ENCODE peak calls at places on chromosome 13, in four cellular contexts. One of them, this sample, is unnamed.

GRCh38 chr13:27006519-27007161 is 165.0 kb downstream of the USP12 start:
- DNase-seq in fibroblast of lung: peak
- DNase-seq in PC-3: peak
- DNase-seq in A673: peak
- DNase-seq in this sample: no peak

GRCh38 chr13:49791753-49792549 is 531 bp downstream of the KPNA3 start:
- DNase-seq in A673: peak
- DNase-seq in PC-3: peak
- DNase-seq in fibroblast of lung: peak
- DNase-seq in this sample: peak

GRCh38 chr13:106529415-106530208 is 5.8 kb downstream of the EFNB2 start:
- DNase-seq in fibroblast of lung: no peak
- DNase-seq in A673: no peak
- DNase-seq in PC-3: no peak
- DNase-seq in this sample: no peak

GRCh38 chr13:63044617-63045016 is 1629.0 kb upstream of the PCDH20 start:
- DNase-seq in A673: no peak
- DNase-seq in PC-3: no peak
- DNase-seq in fibroblast of lung: no peak
- DNase-seq in this sample: no peak

GRCh38 chr13:106104281-106104901 is 431.1 kb downstream of the EFNB2 start:
- DNase-seq in PC-3: peak
- DNase-seq in A673: peak
- DNase-seq in fibroblast of lung: peak
- DNase-seq in this sample: peak

GRCh38 chr13:61144834-61145593 is 270.6 kb downstream of the PCDH20 start:
- DNase-seq in PC-3: no peak
- DNase-seq in A673: no peak
- DNase-seq in fibroblast of lung: no peak
- DNase-seq in this sample: no peak

GRCh38 chr13:112814905-112815585 is 125.2 kb downstream of the ATP11A start:
- DNase-seq in A673: no peak
- DNase-seq in fibroblast of lung: no peak
- DNase-seq in PC-3: peak
- DNase-seq in this sample: no peak

GRCh38 chr13:27728271-27728670 is 64.0 kb upstream of the GSX1 start:
- DNase-seq in fibroblast of lung: no peak
- DNase-seq in A673: no peak
- DNase-seq in PC-3: peak
- DNase-seq in this sample: no peak

GRCh38 chr13:34682406-34682805 is 259.7 kb upstream of the NBEA start:
- DNase-seq in PC-3: no peak
- DNase-seq in fibroblast of lung: no peak
- DNase-seq in A673: no peak
- DNase-seq in this sample: no peak

GRCh38 chr13:99617474-99618255 is 116.4 kb downstream of the TM9SF2 start:
- DNase-seq in PC-3: peak
- DNase-seq in fibroblast of lung: peak
- DNase-seq in A673: peak
- DNase-seq in this sample: no peak

GRCh38 chr13:65613004-65613403 is 1617.1 kb downstream of the PCDH9 start:
- DNase-seq in PC-3: peak
- DNase-seq in A673: no peak
- DNase-seq in fibroblast of lung: no peak
- DNase-seq in this sample: no peak

GRCh38 chr13:107585466-107585865 is 629.9 kb downstream of the LIG4 start:
- DNase-seq in A673: no peak
- DNase-seq in fibroblast of lung: peak
- DNase-seq in PC-3: no peak
- DNase-seq in this sample: no peak

GRCh38 chr13:99717959-99718674 is 216.8 kb downstream of the TM9SF2 start:
- DNase-seq in A673: no peak
- DNase-seq in fibroblast of lung: no peak
- DNase-seq in PC-3: no peak
- DNase-seq in this sample: no peak

GRCh38 chr13:99275093-99275469 is 16.9 kb upstream of the GPR18 start:
- DNase-seq in PC-3: peak
- DNase-seq in fibroblast of lung: peak
- DNase-seq in A673: no peak
- DNase-seq in this sample: no peak

GRCh38 chr13:81171065-81171647 is 830.2 kb upstream of the SPRY2 start:
- DNase-seq in A673: peak
- DNase-seq in fibroblast of lung: peak
- DNase-seq in PC-3: peak
- DNase-seq in this sample: peak

GRCh38 chr13:83935566-83935965 is 53.3 kb upstream of the SLITRK1 start:
- DNase-seq in fibroblast of lung: no peak
- DNase-seq in PC-3: no peak
- DNase-seq in A673: no peak
- DNase-seq in this sample: no peak

GRCh38 chr13:39565036-39565949 is 37.7 kb downstream of the LHFPL6 start:
- DNase-seq in A673: peak
- DNase-seq in PC-3: peak
- DNase-seq in fibroblast of lung: peak
- DNase-seq in this sample: peak

GRCh38 chr13:97005631-97006262 is 11.5 kb upstream of the OXGR1 start:
- DNase-seq in A673: no peak
- DNase-seq in PC-3: peak
- DNase-seq in fibroblast of lung: peak
- DNase-seq in this sample: peak

DNA sequence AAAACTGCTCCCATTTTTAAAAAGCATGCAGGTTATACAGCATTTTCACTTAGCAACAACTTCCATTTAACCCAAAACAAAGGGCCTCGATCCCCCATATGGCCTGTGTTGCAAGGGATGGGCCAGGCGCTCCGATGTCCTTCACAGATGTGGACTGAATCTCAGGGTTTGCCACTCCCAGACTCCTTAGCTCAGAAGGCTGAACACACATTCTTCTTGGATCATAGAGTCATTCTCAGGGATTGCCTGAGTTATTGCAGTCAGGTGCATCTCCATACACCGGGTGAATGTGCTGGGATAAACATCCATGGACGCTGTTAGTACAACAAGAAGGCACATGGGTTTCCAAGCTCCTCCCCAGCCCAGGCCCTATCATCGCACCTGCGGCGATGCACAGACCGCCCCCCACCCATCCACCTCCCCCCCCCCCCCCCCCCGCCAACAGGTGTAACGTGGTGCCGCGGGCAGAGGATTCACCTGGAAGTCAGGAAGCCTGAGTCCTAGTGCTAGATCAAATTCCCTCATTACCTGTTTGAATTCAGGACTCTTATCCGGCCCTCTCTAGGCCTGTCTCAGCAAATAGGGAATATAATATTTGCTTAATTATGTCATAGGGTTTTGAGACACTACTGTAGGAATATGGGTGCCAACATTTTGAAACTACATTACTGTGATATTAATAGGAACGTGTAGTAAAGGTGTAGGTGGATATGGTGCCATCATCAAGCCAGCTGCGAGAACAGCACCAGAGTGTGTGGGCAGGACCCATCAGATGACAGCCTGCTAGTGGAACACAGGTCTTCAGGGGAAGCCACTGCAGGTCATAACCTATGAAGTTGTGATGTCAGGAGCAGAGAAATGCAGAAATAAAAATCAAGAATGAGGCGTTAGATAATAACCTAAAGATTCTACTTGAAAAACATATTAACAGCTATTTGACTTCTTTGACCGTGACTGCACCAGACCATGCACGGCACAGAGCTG is 110.9 kb downstream of the SACS start:
- DNase-seq in A673: no peak
- DNase-seq in PC-3: peak
- DNase-seq in fibroblast of lung: no peak
- DNase-seq in this sample: no peak
- H3K27ac ChIP-seq in A673: no peak
- H3K27ac ChIP-seq in PC-3: peak
- H3K27ac ChIP-seq in fibroblast of lung: peak
- H3K27ac ChIP-seq in this sample: peak

DNA sequence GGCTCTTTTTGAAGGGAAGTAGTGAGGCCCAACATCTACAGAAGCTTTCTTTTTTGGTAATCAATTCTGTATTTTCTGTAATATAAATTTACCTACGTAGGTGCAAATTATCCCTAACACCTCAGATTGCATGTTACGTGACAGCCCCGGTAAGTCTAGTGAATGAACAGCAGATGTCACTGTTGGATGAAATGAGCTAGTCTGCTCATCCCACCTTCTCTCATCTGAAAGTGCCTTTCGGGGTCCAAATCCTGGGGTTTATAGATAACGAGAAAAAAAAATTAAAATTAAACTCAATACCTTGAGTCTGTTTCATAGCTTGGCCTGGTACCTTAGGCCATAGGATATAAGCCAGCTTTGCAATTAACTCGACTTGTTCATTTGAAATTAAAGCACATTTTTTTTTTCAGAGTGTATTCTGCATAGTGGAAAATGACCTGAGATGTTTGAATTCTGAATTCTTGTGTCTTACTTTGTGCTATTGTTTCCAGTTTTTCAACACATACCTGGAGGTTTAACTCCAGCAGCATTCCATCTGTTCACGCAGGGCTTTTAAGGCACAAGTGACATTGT is 548.2 kb downstream of the GPC5 start:
- DNase-seq in fibroblast of lung: peak
- DNase-seq in PC-3: peak
- DNase-seq in A673: peak
- DNase-seq in this sample: peak
- TF ChIP-seq CTCF in fibroblast of lung: no peak
- TF ChIP-seq CTCF in PC-3: peak
- TF ChIP-seq CTCF in A673: peak
- TF ChIP-seq CTCF in this sample: peak

GRCh38 chr13:93227280-93227905 is 786 bp downstream of the GPC6 start:
- DNase-seq in PC-3: peak
- DNase-seq in A673: peak
- DNase-seq in fibroblast of lung: peak
- DNase-seq in this sample: no peak
- H3K27ac ChIP-seq in PC-3: peak
- H3K27ac ChIP-seq in A673: peak
- H3K27ac ChIP-seq in fibroblast of lung: peak
- H3K27ac ChIP-seq in this sample: peak

GRCh38 chr13:72341904-72342303 is 385.5 kb downstream of the MZT1 start:
- DNase-seq in A673: no peak
- DNase-seq in fibroblast of lung: no peak
- DNase-seq in PC-3: no peak
- DNase-seq in this sample: no peak
- TF ChIP-seq CTCF in A673: no peak
- TF ChIP-seq CTCF in fibroblast of lung: no peak
- TF ChIP-seq CTCF in PC-3: no peak
- TF ChIP-seq CTCF in this sample: no peak

GRCh38 chr13:21033224-21033855 is 28.0 kb downstream of the LATS2 start:
- DNase-seq in fibroblast of lung: peak
- DNase-seq in A673: no peak
- DNase-seq in PC-3: peak
- DNase-seq in this sample: no peak

GRCh38 chr13:21032656-21033055 is 28.7 kb downstream of the LATS2 start:
- DNase-seq in fibroblast of lung: no peak
- DNase-seq in PC-3: no peak
- DNase-seq in A673: no peak
- DNase-seq in this sample: no peak

GRCh38 chr13:21031594-21031993 is 29.8 kb downstream of the LATS2 start:
- DNase-seq in A673: no peak
- DNase-seq in fibroblast of lung: no peak
- DNase-seq in PC-3: no peak
- DNase-seq in this sample: no peak

GRCh38 chr13:21034602-21035190 is 26.7 kb downstream of the LATS2 start:
- DNase-seq in PC-3: peak
- DNase-seq in A673: no peak
- DNase-seq in fibroblast of lung: no peak
- DNase-seq in this sample: no peak

GRCh38 chr13:21033866-21034601 is 27.4 kb downstream of the LATS2 start:
- DNase-seq in fibroblast of lung: no peak
- DNase-seq in A673: no peak
- DNase-seq in PC-3: peak
- DNase-seq in this sample: no peak
- H3K27ac ChIP-seq in fibroblast of lung: peak
- H3K27ac ChIP-seq in A673: no peak
- H3K27ac ChIP-seq in PC-3: peak
- H3K27ac ChIP-seq in this sample: peak

GRCh38 chr13:102484329-102484728 is 82.5 kb upstream of the FGF14 start:
- DNase-seq in PC-3: no peak
- DNase-seq in fibroblast of lung: peak
- DNase-seq in A673: peak
- DNase-seq in this sample: peak
- TF ChIP-seq CTCF in PC-3: peak
- TF ChIP-seq CTCF in fibroblast of lung: peak
- TF ChIP-seq CTCF in A673: peak
- TF ChIP-seq CTCF in this sample: no peak

GRCh38 chr13:44079413-44080205 is 199.9 kb downstream of the LACC1 start:
- DNase-seq in A673: no peak
- DNase-seq in fibroblast of lung: no peak
- DNase-seq in PC-3: no peak
- DNase-seq in this sample: no peak

GRCh38 chr13:44084146-44084545 is 204.4 kb downstream of the LACC1 start:
- DNase-seq in A673: no peak
- DNase-seq in fibroblast of lung: no peak
- DNase-seq in PC-3: no peak
- DNase-seq in this sample: no peak

GRCh38 chr13:44075113-44075512 is 195.4 kb downstream of the LACC1 start:
- DNase-seq in fibroblast of lung: no peak
- DNase-seq in PC-3: no peak
- DNase-seq in A673: no peak
- DNase-seq in this sample: no peak

GRCh38 chr13:44078806-44079378 is 199.2 kb downstream of the LACC1 start:
- DNase-seq in A673: no peak
- DNase-seq in fibroblast of lung: no peak
- DNase-seq in PC-3: no peak
- DNase-seq in this sample: no peak
- H3K27ac ChIP-seq in A673: no peak
- H3K27ac ChIP-seq in fibroblast of lung: no peak
- H3K27ac ChIP-seq in PC-3: no peak
- H3K27ac ChIP-seq in this sample: no peak

This sample was measured in RWPE1.